ENCODE peak calls at places on chromosomes 4 and X, in ten cellular contexts. X, L, W, C, V, I, E, B, O and A are unnamed samples.

GRCh38 chrX:12496343-12496742 is 294.9 kb upstream of the PRPS2 start:
- DNase-seq in X (no peak), L (no peak), W (peak; percentile 33), C (no peak), V (no peak), I (no peak), E (no peak), B (no peak), O (no peak), A (no peak)

GRCh38 chr4:89469930-89470375 is 162.4 kb upstream of the GPRIN3 start:
- DNase-seq in X (no peak), L (no peak), W (no peak), C (no peak), V (no peak), I (peak; percentile 96), E (peak; percentile 99), B (no peak), O (peak; percentile 93), A (no peak)

GRCh38 chr4:186078977-186079697 is 10.2 kb downstream of the TLR3 start:
- DNase-seq in X (no peak), L (no peak), W (no peak), C (no peak), V (no peak), I (peak; percentile 18), E (no peak), B (no peak), O (peak; percentile 20), A (no peak)

GRCh38 chr4:4299006-4299405 is 9.0 kb downstream of the ZBTB49 start:
- DNase-seq in X (no peak), L (no peak), W (no peak), C (no peak), V (no peak), I (no peak), E (no peak), B (no peak), O (no peak), A (no peak)

GRCh38 chr4:93828332-93828829 is at the start of gene ATOH1:
- DNase-seq in X (no peak), L (no peak), W (peak; percentile 7), C (peak; percentile 69), V (peak; percentile 71), I (peak; percentile 7), E (peak; percentile 40), B (no peak), O (peak; percentile 4), A (no peak)

GRCh38 chr4:11741190-11741652 is 312.5 kb upstream of the HS3ST1 start:
- DNase-seq in X (no peak), L (no peak), W (no peak), C (no peak), V (peak; percentile 59), I (peak; percentile 69), E (no peak), B (no peak), O (peak; percentile 43), A (no peak)

GRCh38 chr4:150229538-150229937 is 151.3 kb downstream of the DCLK2 start:
- DNase-seq in X (no peak), L (no peak), W (no peak), C (no peak), V (no peak), I (peak; percentile 90), E (peak; percentile 55), B (no peak), O (peak; percentile 71), A (no peak)

GRCh38 chrX:66988331-66988730 is 349.5 kb upstream of the EDA2R start:
- DNase-seq in X (no peak), L (no peak), W (no peak), C (no peak), V (no peak), I (no peak), E (no peak), B (no peak), O (no peak), A (no peak)

GRCh38 chrX:48459483-48459882 is 10.6 kb downstream of the SLC38A5 start:
- DNase-seq in X (no peak), L (no peak), W (no peak), C (no peak), V (no peak), I (no peak), E (no peak), B (no peak), O (no peak), A (no peak)

GRCh38 chr4:6021831-6022606 is 3.8 kb upstream of the C4orf50 start:
- DNase-seq in X (no peak), L (no peak), W (no peak), C (no peak), V (peak; percentile 46), I (no peak), E (no peak), B (no peak), O (no peak), A (no peak)

GRCh38 chr4:107906458-107907100 is 24.8 kb upstream of the CYP2U1 start:
- DNase-seq in X (no peak), L (no peak), W (no peak), C (no peak), V (no peak), I (no peak), E (no peak), B (no peak), O (no peak), A (no peak)